ENCODE peak calls at places on chromosomes 11 and 22, in eight cellular contexts. J, W, R, V, L, D, U and Y are unnamed samples.

GRCh38 chr11:94823127-94823732 is 55.1 kb downstream of the AMOTL1 start:
- DNase-seq in R (no peak), D (no peak), V (no peak), J (no peak), W (no peak), U (no peak), L (no peak), Y (no peak)

GRCh38 chr22:17085277-17086091 is 684 bp downstream of the IL17RA start:
- DNase-seq in J (no peak), D (peak; percentile 28), L (peak; percentile 58), R (peak; percentile 48), W (no peak), V (no peak), U (no peak), Y (no peak)

GRCh38 chr11:128022007-128022368 is 565.4 kb downstream of the ETS1 start:
- DNase-seq in V (no peak), J (no peak), U (no peak), W (no peak), R (no peak), L (no peak), D (no peak), Y (no peak)

GRCh38 chr22:38005943-38006342 is 21.6 kb upstream of the SOX10 start:
- DNase-seq in D (no peak), V (no peak), U (no peak), J (no peak), W (no peak), R (no peak), L (no peak), Y (no peak)

GRCh38 chr22:24216541-24217209 is 28.2 kb downstream of the GGT5 start:
- DNase-seq in U (no peak), W (no peak), L (no peak), R (no peak), J (no peak), D (no peak), V (no peak), Y (no peak)

GRCh38 chr22:26462971-26463661 is 20.5 kb downstream of the HPS4 start:
- DNase-seq in V (no peak), D (no peak), L (no peak), J (no peak), R (no peak), W (no peak), U (no peak), Y (no peak)

GRCh38 chr22:30875481-30876215 is 92.9 kb downstream of the MORC2 start:
- DNase-seq in J (peak; percentile 40), D (no peak), R (no peak), V (no peak), U (no peak), W (no peak), L (peak; percentile 43), Y (no peak)

GRCh38 chr11:46865340-46865739 is 19.3 kb upstream of the CKAP5 start:
- DNase-seq in J (no peak), D (no peak), V (no peak), W (no peak), U (no peak), L (no peak), R (no peak), Y (no peak)